ENCODE peak calls at places on chromosomes 7 and 10, in four cellular contexts. I is hepatocyte, U is A549, R is sigmoid colon. O is an unnamed sample.

GRCh38 chr10:34687434-34688205 is 127.5 kb downstream of the PARD3 start:
- DNase-seq in I (no peak), U (no peak), R (no peak), O (no peak)

GRCh38 chr7:30032310-30033125 is 4.3 kb downstream of the PLEKHA8 start:
- DNase-seq in I (no peak), U (no peak), R (no peak), O (no peak)

GRCh38 chr7:144391823-144392255 is 11.7 kb downstream of the NOBOX start:
- DNase-seq in I (peak), U (peak), R (peak), O (no peak)

GRCh38 chr10:5480162-5480931 is 19.0 kb downstream of the CALML5 start:
- DNase-seq in I (no peak), U (no peak), R (peak), O (no peak)

GRCh38 chr10:6023661-6024333 is 38.4 kb downstream of the IL2RA start:
- DNase-seq in I (no peak), U (no peak), R (no peak), O (no peak)

GRCh38 chr7:118872568-118872967 is 648.1 kb downstream of the ANKRD7 start:
- DNase-seq in I (peak), U (no peak), R (no peak), O (no peak)

GRCh38 chr10:125878957-125879835 is 1.9 kb downstream of the DHX32 start:
- DNase-seq in I (peak), U (peak), R (no peak), O (no peak)

GRCh38 chr10:101241840-101242707 is 12.8 kb upstream of the LBX1 start:
- DNase-seq in I (no peak), U (no peak), R (no peak), O (no peak)

GRCh38 chr10:836782-837181 is 94.7 kb downstream of the LARP4B start:
- DNase-seq in I (no peak), U (no peak), R (no peak), O (no peak)

GRCh38 chr10:113096111-113097045 is 146.3 kb downstream of the TCF7L2 start:
- DNase-seq in I (peak), U (no peak), R (peak), O (no peak)

GRCh38 chr7:48087349-48087748 is 1.7 kb upstream of the UPP1 start:
- DNase-seq in I (no peak), U (no peak), R (no peak), O (no peak)

GRCh38 chr7:121204537-121204936 is 124.3 kb upstream of the WNT16 start:
- DNase-seq in I (peak), U (no peak), R (no peak), O (no peak)

GRCh38 chr10:43258032-43258921 is 8.6 kb downstream of the RASGEF1A start:
- DNase-seq in I (no peak), U (no peak), R (no peak), O (peak)

GRCh38 chr10:75405201-75406143 is 3.9 kb upstream of the ZNF503 start:
- DNase-seq in I (peak), U (no peak), R (no peak), O (no peak)

GRCh38 chr7:66452165-66452564 is 176.5 kb upstream of the KCTD7 start:
- DNase-seq in I (no peak), U (no peak), R (no peak), O (no peak)

GRCh38 chr7:37445800-37446199 is 2.9 kb downstream of the ELMO1 start:
- DNase-seq in I (peak), U (no peak), R (no peak), O (no peak)

GRCh38 chr10:100482181-100482833 is 19.5 kb downstream of the WNT8B start:
- DNase-seq in I (peak), U (peak), R (peak), O (no peak)

GRCh38 chr7:84248267-84248666 is 53.7 kb upstream of the SEMA3A start:
- DNase-seq in I (no peak), U (no peak), R (no peak), O (no peak)

GRCh38 chr10:113753020-113753692 is 1.7 kb downstream of the PLEKHS1 start:
- DNase-seq in I (no peak), U (no peak), R (no peak), O (no peak)

GRCh38 chr10:24622781-24623301 is 100.8 kb downstream of the ARHGAP21 start:
- DNase-seq in I (no peak), U (no peak), R (no peak), O (no peak)

GRCh38 chr7:155701972-155702544 is 57.6 kb downstream of the RBM33 start:
- DNase-seq in I (no peak), U (no peak), R (no peak), O (no peak)

GRCh38 chr10:11026761-11027160 is 9.1 kb downstream of the CELF2 start:
- DNase-seq in I (no peak), U (no peak), R (no peak), O (no peak)

GRCh38 chr7:26636808-26637207 is 227.6 kb downstream of the SKAP2 start:
- DNase-seq in I (no peak), U (no peak), R (no peak), O (no peak)

GRCh38 chr7:156752371-156753297 is 112.1 kb downstream of the RNF32 start:
- DNase-seq in I (no peak), U (no peak), R (no peak), O (no peak)

GRCh38 chr7:55069271-55069792 is 50.5 kb downstream of the EGFR start:
- DNase-seq in I (no peak), U (no peak), R (no peak), O (no peak)

GRCh38 chr7:151047979-151048763 is at the start of gene ASIC3:
- DNase-seq in I (no peak), U (no peak), R (no peak), O (no peak)

GRCh38 chr7:151043959-151044358 is 4.4 kb upstream of the ASIC3 start:
- DNase-seq in I (no peak), U (no peak), R (no peak), O (no peak)

GRCh38 chr7:151045262-151045661 is 3.1 kb upstream of the ASIC3 start:
- DNase-seq in I (no peak), U (no peak), R (no peak), O (no peak)

GRCh38 chr7:151046603-151047573 is 1.4 kb upstream of the ASIC3 start:
- DNase-seq in I (peak), U (no peak), R (no peak), O (no peak)

DNA sequence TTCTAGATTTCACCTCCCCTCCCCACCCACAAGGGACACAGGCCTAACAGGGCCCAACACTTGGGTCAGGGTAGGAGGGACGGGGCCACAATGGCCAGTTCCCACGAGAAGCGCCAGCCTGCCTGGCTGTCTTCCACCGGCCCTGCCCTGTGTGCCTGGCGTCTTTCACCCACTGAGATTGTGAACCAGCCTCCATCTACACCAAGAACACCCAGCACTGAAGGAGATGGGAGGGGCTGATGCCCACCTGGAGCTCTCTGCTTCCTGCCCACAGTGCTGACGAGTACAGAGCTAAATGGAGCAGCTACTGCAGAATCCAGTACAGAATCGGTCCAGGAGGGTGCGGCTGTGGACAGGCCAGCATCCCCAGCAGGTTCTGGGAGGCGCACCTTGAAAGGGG is 2.4 kb upstream of the ASIC3 start:
- DNase-seq in I (no peak), U (no peak), R (no peak), O (no peak)
- H3K4me3 ChIP-seq in I (no peak), U (no peak), R (no peak), O (no peak)

DNA sequence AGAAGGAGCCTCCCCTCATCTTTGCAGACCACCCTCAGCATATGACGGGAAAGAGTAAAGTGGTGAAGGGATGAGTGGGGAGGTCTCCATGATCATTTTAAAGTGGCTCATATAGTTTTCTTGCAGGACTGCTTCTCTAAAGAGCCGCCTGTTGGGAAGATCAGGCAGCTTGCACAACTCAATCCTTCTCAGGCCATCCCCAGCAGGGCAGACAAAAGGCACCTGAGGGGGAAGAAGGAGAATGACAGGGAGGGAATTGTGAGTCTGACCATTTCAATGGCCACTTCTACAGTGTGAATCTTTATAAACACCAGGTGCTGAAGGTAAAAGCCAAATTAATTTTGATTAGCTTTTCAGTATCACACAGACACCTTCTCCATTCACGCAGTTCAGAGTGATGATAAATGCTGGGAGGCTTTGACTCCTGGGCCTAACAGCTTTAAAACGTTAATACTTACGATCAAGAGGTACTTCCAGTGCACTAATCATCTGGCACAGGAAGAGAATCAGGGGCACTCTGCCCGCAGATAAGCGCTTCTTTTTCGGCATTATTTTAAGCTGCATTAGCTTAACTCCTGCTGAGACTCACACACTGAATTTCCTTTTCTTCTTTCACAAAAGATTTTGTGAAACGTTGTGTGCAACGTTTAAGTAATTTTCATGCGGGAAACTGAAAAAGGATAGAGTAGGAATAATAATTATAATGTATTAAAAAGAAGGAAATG is 109.5 kb upstream of the LAMB4 start:
- DNase-seq in I (no peak), U (no peak), R (no peak), O (no peak)
- H3K4me3 ChIP-seq in I (no peak), U (no peak), R (no peak), O (no peak)

GRCh38 chr10:103678104-103678526 is 177.3 kb downstream of the SH3PXD2A start:
- DNase-seq in I (peak), U (no peak), R (peak), O (no peak)

GRCh38 chr10:103676851-103677417 is 178.4 kb downstream of the SH3PXD2A start:
- DNase-seq in I (no peak), U (no peak), R (peak), O (peak)

GRCh38 chr10:103676058-103676785 is 179.2 kb downstream of the SH3PXD2A start:
- DNase-seq in I (peak), U (no peak), R (peak), O (peak)

GRCh38 chr10:103679096-103679790 is 176.1 kb downstream of the SH3PXD2A start:
- DNase-seq in I (no peak), U (no peak), R (no peak), O (no peak)

DNA sequence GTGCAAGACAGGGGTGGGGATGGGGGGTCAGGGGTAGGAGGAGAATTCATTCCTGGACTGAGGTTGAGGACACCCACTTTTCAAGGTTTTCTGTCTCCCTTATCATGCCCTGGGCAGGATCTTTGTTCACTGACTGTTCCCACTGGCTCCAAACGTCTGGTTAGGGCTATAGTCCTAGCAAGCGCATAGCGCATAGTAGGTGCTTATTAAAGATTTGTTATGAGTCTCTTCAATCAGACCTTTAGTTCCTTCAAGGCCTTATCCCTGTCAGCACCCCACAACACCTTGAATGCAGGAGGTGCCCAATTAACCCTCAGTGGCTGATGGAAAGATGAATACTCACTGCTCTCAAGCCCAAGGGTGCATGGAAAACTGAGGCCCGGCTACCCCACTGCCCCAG is 177.9 kb downstream of the SH3PXD2A start:
- DNase-seq in I (no peak), U (no peak), R (no peak), O (no peak)
- H3K4me3 ChIP-seq in I (no peak), U (no peak), R (peak), O (peak)

DNA sequence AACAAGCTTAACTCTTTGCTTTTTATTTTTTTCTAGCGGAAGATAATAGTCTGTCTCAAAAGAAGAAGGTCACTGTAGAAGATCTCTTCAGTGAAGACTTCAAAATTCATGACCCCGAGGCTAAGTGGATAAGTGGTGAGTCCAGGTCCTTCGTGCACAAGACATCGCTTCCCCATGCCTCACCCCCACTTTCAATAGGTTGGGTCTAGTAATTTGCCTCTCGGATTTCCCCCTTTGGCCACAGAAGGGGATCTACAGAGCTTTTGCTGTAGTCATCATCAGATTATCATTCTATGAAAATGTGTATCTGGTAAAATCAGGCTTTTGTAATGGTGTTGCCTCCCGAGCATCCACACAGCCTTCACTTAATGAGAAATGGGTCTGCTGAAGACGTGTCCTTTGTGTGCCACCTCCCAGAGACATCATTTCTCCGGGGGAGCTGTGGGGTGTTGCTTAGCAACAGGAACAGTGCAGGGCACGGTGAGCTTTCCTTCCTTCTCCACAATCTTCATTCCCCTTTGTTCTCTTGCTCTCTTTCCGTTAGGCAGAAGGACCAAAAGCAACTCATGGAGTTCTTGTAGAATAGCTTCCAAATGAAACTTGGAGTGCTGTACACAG is 422.8 kb downstream of the DPP6 start:
- DNase-seq in I (no peak), U (no peak), R (no peak), O (no peak)
- H3K4me3 ChIP-seq in I (no peak), U (no peak), R (no peak), O (no peak)

DNA sequence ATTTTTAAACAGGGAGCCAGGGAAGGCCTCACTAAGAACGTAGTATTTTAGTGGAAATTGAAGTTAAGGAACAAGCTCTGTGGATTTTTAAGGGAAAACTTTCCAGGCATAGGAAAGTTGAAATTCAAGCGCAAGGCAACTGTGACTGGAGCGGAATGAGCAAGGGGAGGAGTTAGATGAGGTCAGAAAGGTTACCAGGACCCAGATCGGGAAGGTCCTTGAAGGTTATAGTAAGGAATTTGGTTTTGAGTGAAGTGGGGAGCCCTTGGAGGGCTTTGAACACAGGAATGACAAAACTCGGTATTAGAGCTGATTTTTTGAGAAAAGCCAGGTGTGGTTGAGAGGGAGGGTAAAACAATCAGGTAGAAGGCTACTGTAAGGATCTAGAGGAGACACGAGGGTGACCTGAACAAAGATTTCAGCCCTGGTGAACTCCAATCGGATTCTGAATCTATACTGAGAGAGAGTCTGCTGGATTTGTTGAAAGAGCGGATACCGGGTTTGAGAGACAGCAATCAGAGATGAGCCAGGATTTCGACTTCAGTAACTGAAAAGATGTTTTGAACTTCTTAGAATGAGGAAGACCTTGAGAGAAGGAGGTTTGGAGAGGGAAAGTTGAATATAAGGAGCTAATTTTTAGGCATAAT is 1013.9 kb downstream of the NRG3 start:
- DNase-seq in I (no peak), U (no peak), R (no peak), O (no peak)
- H3K4me3 ChIP-seq in I (no peak), U (no peak), R (no peak), O (no peak)

GRCh38 chr10:124165311-124165710 is 71.9 kb upstream of the CHST15 start:
- DNase-seq in I (no peak), U (no peak), R (peak), O (no peak)
- H3K4me3 ChIP-seq in I (no peak), U (no peak), R (no peak), O (no peak)

DNA sequence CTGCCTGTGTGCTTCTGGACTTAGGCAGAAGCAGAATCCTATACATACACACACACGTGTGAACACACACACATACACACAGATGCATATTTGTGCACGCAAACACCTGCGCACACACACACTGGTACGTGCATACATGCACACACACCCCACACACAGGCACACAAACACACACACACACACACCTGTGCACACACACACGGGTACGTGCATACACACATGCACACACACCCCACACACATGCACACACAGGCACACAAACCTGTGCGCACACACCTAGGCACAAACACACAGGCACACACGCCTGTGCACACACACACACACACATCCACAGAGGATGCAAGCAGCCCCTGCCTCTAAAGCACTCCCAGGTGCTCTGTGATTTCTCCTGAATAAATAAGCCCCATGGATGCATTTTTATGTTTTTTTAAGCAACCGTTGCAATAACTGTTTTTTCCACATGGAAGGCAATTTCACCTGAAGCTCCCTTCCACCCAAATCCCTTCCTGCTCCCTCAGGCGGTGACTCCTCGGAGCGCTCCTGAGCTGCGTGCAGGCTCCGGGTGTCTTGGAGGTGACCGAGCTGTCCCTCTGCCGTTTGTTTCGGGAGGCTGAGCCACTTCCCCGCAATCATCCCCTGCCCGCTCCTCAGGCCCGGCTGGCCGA is 41.5 kb upstream of the PDGFA start:
- DNase-seq in I (no peak), U (no peak), R (no peak), O (no peak)
- H3K4me3 ChIP-seq in I (no peak), U (no peak), R (no peak), O (no peak)